ENCODE peak calls at places on chromosome X, in four cellular contexts. U is NB4, F is ovary, R is transverse colon. D is an unnamed sample.

GRCh38 chrX:152896450-152896849 is 1.4 kb upstream of the ZNF185 start:
- DNase-seq in U (peak), F (no peak), R (no peak), D (no peak)

GRCh38 chrX:121755541-121755940 is 708.1 kb downstream of the GLUD2 start:
- DNase-seq in U (peak), F (no peak), R (no peak), D (no peak)

GRCh38 chrX:10296581-10296980 is 139.8 kb downstream of the CLCN4 start:
- DNase-seq in U (no peak), F (no peak), R (no peak), D (no peak)

GRCh38 chrX:54807524-54808108 is at the start of gene MAGED2:
- DNase-seq in U (peak), F (peak), R (peak), D (peak)

GRCh38 chrX:142688256-142688655 is 337.5 kb upstream of the SPANXN4 start:
- DNase-seq in U (no peak), F (no peak), R (no peak), D (no peak)

GRCh38 chrX:63186137-63186536 is 165.0 kb downstream of the SPIN4 start:
- DNase-seq in U (no peak), F (no peak), R (no peak), D (no peak)

GRCh38 chrX:52574416-52575275 is 57.8 kb upstream of the XAGE1B start:
- DNase-seq in U (peak), F (no peak), R (peak), D (no peak)

GRCh38 chrX:48676106-48676892 is 7.3 kb upstream of the WAS start:
- DNase-seq in U (peak), F (peak), R (peak), D (peak)

GRCh38 chrX:148568763-148569162 is 68.3 kb downstream of the AFF2 start:
- DNase-seq in U (no peak), F (no peak), R (no peak), D (no peak)
- TF ChIP-seq POLR2A in U (no peak), F (no peak), R (no peak), D (no peak)

GRCh38 chrX:131402124-131402811 is 113.2 kb upstream of the IGSF1 start:
- DNase-seq in U (no peak), F (no peak), R (no peak), D (no peak)

GRCh38 chrX:131399692-131400428 is 110.8 kb upstream of the IGSF1 start:
- DNase-seq in U (no peak), F (no peak), R (no peak), D (no peak)

DNA sequence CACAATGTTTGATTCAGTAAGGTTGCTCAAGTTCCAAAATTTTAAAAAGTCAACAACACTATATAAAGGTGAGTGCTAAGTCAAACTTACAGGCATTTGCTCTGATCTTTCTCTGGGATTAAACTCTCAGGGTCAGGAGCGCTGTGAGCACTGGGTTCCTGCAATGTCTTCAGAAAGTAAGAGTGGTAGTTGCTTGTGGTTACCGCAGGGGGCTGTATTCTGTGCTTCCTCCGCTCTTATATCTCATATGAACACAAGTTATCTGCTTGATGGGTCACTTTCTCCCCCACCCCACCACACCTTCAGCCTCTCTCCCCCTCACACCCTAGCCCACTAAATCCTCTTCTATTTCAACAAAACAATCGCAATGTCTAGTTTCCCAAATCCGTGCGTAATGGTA is 116.4 kb upstream of the IGSF1 start:
- DNase-seq in U (no peak), F (no peak), R (no peak), D (no peak)
- TF ChIP-seq CTCF in U (no peak), F (no peak), R (no peak), D (no peak)

GRCh38 chrX:15739886-15740285 is 1.8 kb downstream of the CA5B start:
- DNase-seq in U (no peak), F (no peak), R (no peak), D (no peak)
- TF ChIP-seq POLR2A in U (no peak), F (no peak), R (no peak), D (no peak)

DNA sequence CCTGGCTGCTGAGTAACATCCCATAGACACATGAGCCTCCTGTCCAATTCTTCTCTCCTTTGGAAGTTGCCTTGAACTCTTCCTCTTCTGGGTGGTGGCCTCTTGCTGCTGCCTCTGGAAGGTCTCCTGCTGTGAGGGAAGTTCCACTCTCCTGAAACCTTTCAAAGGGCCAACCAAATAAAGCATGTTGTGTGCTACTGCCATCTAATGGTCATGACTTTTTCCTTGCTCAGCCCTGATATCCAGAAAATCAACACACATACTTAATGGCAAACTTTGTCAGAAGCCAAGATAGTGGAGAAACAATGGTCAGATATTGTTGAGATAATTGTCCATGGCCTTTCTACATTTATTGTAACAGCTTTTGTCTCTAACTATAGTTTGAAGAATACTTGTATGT is 19.1 kb upstream of the ZXDA start:
- DNase-seq in U (peak), F (no peak), R (no peak), D (no peak)
- TF ChIP-seq CTCF in U (peak), F (no peak), R (no peak), D (no peak)

DNA sequence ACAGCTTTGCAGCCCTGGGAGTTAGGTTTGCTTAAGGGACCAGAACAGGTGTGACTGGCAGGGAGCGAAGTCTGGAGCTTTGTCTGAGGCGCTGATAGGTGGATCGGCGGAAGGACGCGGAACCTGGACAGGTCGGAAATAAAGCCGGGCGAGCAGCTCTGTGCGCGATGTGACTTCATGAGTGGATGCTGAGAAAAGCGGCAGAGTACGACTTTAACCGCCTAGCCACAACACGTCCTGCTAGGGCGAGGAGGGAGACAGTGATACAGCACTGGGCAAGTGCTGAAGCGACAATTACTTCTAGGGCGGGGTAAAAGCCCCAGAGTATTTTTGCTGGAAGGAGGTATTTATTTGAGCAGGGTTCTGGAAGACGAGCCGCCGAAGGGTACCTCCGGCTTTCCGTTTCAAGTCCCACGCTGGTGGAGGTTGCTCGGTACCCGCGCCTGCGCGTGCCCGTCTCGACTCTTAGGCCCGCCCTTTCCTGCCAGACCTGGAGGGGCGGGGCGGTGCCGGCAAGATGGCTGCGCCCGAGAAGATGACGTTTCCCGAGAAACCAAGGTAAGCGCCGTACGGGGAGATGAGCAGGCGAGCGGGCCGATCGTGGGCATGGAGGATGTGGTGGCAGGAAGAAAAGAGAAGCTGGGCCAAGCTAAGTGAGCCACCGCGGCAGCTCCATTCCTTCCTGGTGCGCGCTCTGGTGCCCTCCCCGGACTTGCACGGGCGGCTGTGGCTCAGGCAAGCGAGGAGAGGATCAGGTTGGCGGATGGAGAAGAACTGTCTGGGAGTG is at the start of gene ZRSR2:
- DNase-seq in U (peak), F (peak), R (peak), D (peak)
- TF ChIP-seq POLR2A in U (peak), F (peak), R (peak), D (no peak)

GRCh38 chrX:116198810-116199209 is 28.3 kb downstream of the AGTR2 start:
- DNase-seq in U (peak), F (no peak), R (no peak), D (no peak)
- TF ChIP-seq CTCF in U (peak), F (no peak), R (no peak), D (no peak)

GRCh38 chrX:107712231-107713204 is 63.1 kb downstream of the TSC22D3 start:
- DNase-seq in U (no peak), F (no peak), R (peak), D (peak)

GRCh38 chrX:107711521-107712041 is 64.0 kb downstream of the TSC22D3 start:
- DNase-seq in U (no peak), F (no peak), R (no peak), D (peak)

GRCh38 chrX:107715331-107716044 is 60.1 kb downstream of the TSC22D3 start:
- DNase-seq in U (peak), F (no peak), R (peak), D (peak)

GRCh38 chrX:107714196-107714811 is 61.3 kb downstream of the TSC22D3 start:
- DNase-seq in U (peak), F (no peak), R (peak), D (peak)

GRCh38 chrX:107713205-107714195 is 62.1 kb downstream of the TSC22D3 start:
- DNase-seq in U (no peak), F (no peak), R (peak), D (peak)
- TF ChIP-seq POLR2A in U (no peak), F (no peak), R (peak), D (no peak)

GRCh38 chrX:118637997-118638396 is 89.4 kb upstream of the IL13RA1 start:
- DNase-seq in U (no peak), F (no peak), R (no peak), D (no peak)
- TF ChIP-seq CTCF in U (no peak), F (no peak), R (no peak), D (no peak)

GRCh38 chrX:31266172-31267076 is 194.6 kb upstream of the FTHL17 start:
- DNase-seq in U (no peak), F (peak), R (peak), D (peak)
- TF ChIP-seq POLR2A in U (no peak), F (no peak), R (no peak), D (no peak)

GRCh38 chrX:139930923-139931645 is 1.8 kb downstream of the ATP11C start:
- DNase-seq in U (peak), F (peak), R (peak), D (no peak)

GRCh38 chrX:139931646-139932076 is 1.2 kb downstream of the ATP11C start:
- DNase-seq in U (no peak), F (no peak), R (no peak), D (peak)

GRCh38 chrX:139932077-139932900 is 564 bp downstream of the ATP11C start:
- DNase-seq in U (peak), F (peak), R (peak), D (peak)

GRCh38 chrX:139933904-139934303 is 1.1 kb upstream of the ATP11C start:
- DNase-seq in U (no peak), F (no peak), R (peak), D (no peak)

GRCh38 chrX:139932901-139933796 is at the start of gene ATP11C:
- DNase-seq in U (peak), F (peak), R (peak), D (peak)
- TF ChIP-seq CTCF in U (no peak), F (no peak), R (no peak), D (no peak)

D was measured in lower leg skin.